ENCODE peak calls at places on chromosomes 4 and X, in five cellular contexts. One of them, this sample, is unnamed. For H3K4me1, the result is how much of the 10 kb centered on the place peaks cover.

GRCh38 chrX:140360284-140360683 is 144.6 kb downstream of the SOX3 start:
- DNase-seq in Peyer's patch: no peak
- DNase-seq in cardiac muscle cell: no peak
- DNase-seq in astrocyte: no peak
- DNase-seq in PC-3: no peak
- DNase-seq in this sample: no peak

GRCh38 chr4:5976431-5976830 is 41.8 kb downstream of the C4orf50 start:
- DNase-seq in Peyer's patch: no peak
- DNase-seq in cardiac muscle cell: no peak
- DNase-seq in astrocyte: no peak
- DNase-seq in PC-3: no peak
- DNase-seq in this sample: no peak

GRCh38 chrX:34849371-34849770 is 93.2 kb upstream of the FAM47B start:
- DNase-seq in Peyer's patch: no peak
- DNase-seq in cardiac muscle cell: no peak
- DNase-seq in astrocyte: peak
- DNase-seq in PC-3: peak
- DNase-seq in this sample: no peak

GRCh38 chr4:123600921-123601904 is 204.6 kb downstream of the SPRY1 start:
- DNase-seq in Peyer's patch: no peak
- DNase-seq in cardiac muscle cell: no peak
- DNase-seq in astrocyte: no peak
- DNase-seq in PC-3: no peak
- DNase-seq in this sample: no peak

GRCh38 chrX:43643201-43643600 is 12.9 kb upstream of the MAOA start:
- DNase-seq in Peyer's patch: no peak
- DNase-seq in cardiac muscle cell: no peak
- DNase-seq in astrocyte: no peak
- DNase-seq in PC-3: no peak
- DNase-seq in this sample: no peak

GRCh38 chr4:151753056-151753455 is 7.8 kb downstream of the GATB start:
- DNase-seq in Peyer's patch: no peak
- DNase-seq in cardiac muscle cell: no peak
- DNase-seq in astrocyte: peak
- DNase-seq in PC-3: peak
- DNase-seq in this sample: no peak

GRCh38 chr4:8082517-8083055 is 76.0 kb downstream of the ABLIM2 start:
- DNase-seq in Peyer's patch: no peak
- DNase-seq in cardiac muscle cell: no peak
- DNase-seq in astrocyte: no peak
- DNase-seq in PC-3: no peak
- DNase-seq in this sample: no peak

GRCh38 chr4:52618795-52619590 is 40.1 kb downstream of the USP46 start:
- DNase-seq in Peyer's patch: no peak
- DNase-seq in cardiac muscle cell: peak
- DNase-seq in astrocyte: no peak
- DNase-seq in PC-3: no peak
- DNase-seq in this sample: no peak

GRCh38 chrX:48914593-48915493 is 3.4 kb upstream of the SLC35A2 start:
- DNase-seq in Peyer's patch: no peak
- DNase-seq in cardiac muscle cell: no peak
- DNase-seq in astrocyte: no peak
- DNase-seq in PC-3: no peak
- DNase-seq in this sample: no peak

DNA sequence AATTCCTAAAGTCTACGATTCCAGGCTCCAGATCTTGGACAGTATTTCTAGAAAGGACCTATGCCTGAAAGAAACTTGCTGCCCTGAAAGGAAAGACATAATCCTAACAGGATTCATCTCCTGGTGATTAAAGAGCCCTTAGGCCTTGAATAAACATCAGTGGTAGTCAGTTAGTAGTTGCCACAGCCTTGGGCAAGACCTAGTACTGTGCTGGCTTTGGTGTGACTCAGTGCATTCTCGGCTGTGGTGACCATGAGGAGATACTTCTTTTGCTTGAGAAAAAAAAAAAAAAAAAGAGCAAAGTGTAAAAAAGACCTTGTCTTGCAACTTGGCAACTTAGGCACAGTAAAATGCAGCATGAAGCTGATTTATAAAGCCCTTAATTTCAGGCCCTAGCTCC is 188.2 kb downstream of the DCAF12L2 start:
- DNase-seq in Peyer's patch: no peak
- DNase-seq in cardiac muscle cell: no peak
- DNase-seq in astrocyte: no peak
- DNase-seq in PC-3: peak
- DNase-seq in this sample: no peak
- H3K4me3 ChIP-seq in Peyer's patch: no peak
- H3K4me3 ChIP-seq in cardiac muscle cell: no peak
- H3K4me3 ChIP-seq in astrocyte: no peak
- H3K4me3 ChIP-seq in PC-3: no peak
- H3K4me3 ChIP-seq in this sample: no peak

GRCh38 chr4:41839945-41840854 is 91.7 kb upstream of the PHOX2B start:
- DNase-seq in Peyer's patch: no peak
- DNase-seq in cardiac muscle cell: no peak
- DNase-seq in astrocyte: no peak
- DNase-seq in PC-3: peak
- DNase-seq in this sample: peak
- H3K27ac ChIP-seq in Peyer's patch: no peak
- H3K27ac ChIP-seq in cardiac muscle cell: no peak
- H3K27ac ChIP-seq in astrocyte: no peak
- H3K27ac ChIP-seq in PC-3: no peak
- H3K27ac ChIP-seq in this sample: no peak

DNA sequence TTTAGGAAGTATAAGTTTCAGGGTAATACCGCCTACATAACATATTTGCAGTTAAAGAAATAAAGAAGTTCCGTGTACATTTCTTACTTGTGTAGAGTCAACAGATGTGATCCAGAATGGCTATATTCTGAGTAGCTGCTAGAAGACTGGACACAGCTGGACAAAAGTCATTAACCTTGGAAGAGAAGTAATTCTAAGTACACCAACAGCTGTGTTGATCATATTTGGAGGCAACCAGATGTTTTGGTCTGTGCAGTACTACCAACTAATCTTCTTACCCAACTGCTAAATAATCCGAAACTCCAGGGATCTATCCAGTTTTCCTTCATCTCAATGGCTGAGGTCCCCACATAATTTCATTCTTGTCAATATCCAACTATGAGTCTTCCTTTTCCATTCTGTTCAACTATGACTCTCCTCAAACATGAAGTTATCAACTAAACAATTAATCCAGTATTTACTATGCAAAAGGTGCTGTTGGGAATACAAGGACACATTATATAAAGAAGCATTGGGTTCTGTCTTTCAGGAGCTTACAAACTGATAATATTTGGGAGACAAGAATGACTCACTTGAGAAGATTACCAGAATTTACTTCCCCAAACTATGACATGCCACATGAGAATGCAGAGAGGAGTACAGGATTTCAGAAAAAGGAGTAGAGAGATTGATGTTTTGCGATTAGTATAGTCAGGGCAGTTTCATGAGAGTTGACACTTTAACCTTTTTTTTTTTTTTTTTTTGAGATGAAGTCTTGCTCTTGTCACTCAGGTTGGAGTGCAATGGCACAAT is 78.2 kb downstream of the COL4A6 start:
- DNase-seq in Peyer's patch: no peak
- DNase-seq in cardiac muscle cell: no peak
- DNase-seq in astrocyte: peak
- DNase-seq in PC-3: no peak
- DNase-seq in this sample: no peak
- H3K4me1 ChIP-seq in Peyer's patch: under half
- H3K4me1 ChIP-seq in cardiac muscle cell: under half
- H3K4me1 ChIP-seq in astrocyte: under half
- H3K4me1 ChIP-seq in PC-3: under half
- H3K4me1 ChIP-seq in this sample: under half

GRCh38 chr4:187814737-187815465 is 180.7 kb upstream of the ZFP42 start:
- DNase-seq in Peyer's patch: no peak
- DNase-seq in cardiac muscle cell: no peak
- DNase-seq in astrocyte: peak
- DNase-seq in PC-3: no peak
- DNase-seq in this sample: no peak
- H3K4me3 ChIP-seq in Peyer's patch: no peak
- H3K4me3 ChIP-seq in cardiac muscle cell: no peak
- H3K4me3 ChIP-seq in astrocyte: peak
- H3K4me3 ChIP-seq in PC-3: no peak
- H3K4me3 ChIP-seq in this sample: peak

DNA sequence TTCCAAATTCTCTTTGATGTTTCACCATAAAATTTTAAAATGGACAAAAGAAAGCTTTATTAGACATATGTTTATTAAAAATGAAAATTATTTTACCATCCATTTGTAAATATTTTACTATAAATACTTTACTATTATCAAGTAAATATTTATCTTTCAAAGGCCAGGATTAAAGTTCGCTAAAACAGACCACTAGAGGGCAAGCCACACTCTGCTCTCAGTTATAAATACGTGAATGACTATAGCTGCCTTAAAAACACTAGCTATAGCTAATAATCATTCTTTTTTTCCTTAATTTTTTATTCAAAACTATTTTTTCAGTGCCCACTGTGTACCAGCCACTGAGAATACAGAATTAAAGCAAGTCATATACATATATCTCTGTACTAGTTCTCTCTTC is 38.6 kb downstream of the UNC5C start:
- DNase-seq in Peyer's patch: no peak
- DNase-seq in cardiac muscle cell: peak
- DNase-seq in astrocyte: peak
- DNase-seq in PC-3: peak
- DNase-seq in this sample: no peak
- H3K27ac ChIP-seq in Peyer's patch: no peak
- H3K27ac ChIP-seq in cardiac muscle cell: no peak
- H3K27ac ChIP-seq in astrocyte: no peak
- H3K27ac ChIP-seq in PC-3: no peak
- H3K27ac ChIP-seq in this sample: no peak

GRCh38 chr4:98406819-98407218 is 145.6 kb downstream of the RAP1GDS1 start:
- DNase-seq in Peyer's patch: no peak
- DNase-seq in cardiac muscle cell: no peak
- DNase-seq in astrocyte: no peak
- DNase-seq in PC-3: no peak
- DNase-seq in this sample: no peak
- H3K4me1 ChIP-seq in Peyer's patch: under half
- H3K4me1 ChIP-seq in cardiac muscle cell: under half
- H3K4me1 ChIP-seq in astrocyte: under half
- H3K4me1 ChIP-seq in PC-3: under half
- H3K4me1 ChIP-seq in this sample: under half

DNA sequence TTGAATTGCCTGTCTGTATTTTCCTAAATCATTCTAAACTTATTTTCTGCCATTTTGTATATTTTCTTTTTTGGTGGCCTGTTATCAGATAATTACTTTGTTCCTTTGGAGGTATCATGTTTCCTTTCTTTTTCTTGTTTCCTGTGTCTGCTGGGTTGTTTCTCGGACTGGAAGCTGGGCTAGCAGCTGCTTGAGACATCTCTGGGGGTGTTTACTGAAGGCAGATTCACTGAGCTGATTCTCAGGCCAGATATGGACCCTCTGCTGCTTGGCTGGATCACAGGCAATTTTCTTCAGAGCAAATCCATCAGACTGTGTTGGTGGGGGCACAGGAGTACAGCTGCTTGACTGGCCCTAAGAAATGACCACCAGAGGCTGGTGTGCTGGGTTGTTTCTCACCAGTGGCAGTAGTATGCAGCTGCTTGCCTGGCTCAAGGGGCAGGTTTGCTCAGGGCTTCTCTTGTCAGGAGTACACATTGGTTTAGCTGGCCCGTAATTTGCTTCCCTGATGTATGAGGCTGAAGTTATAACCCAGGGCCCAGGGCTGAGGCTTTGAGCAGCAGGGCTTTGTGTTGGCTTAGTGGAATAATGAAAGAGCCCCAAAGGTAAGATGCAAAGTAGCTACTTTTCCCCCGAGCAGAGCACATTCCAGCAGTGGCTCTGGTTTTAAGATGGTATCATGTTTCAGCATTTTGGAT is 680.6 kb downstream of the TECRL start:
- DNase-seq in Peyer's patch: no peak
- DNase-seq in cardiac muscle cell: peak
- DNase-seq in astrocyte: no peak
- DNase-seq in PC-3: no peak
- DNase-seq in this sample: no peak
- H3K4me3 ChIP-seq in Peyer's patch: no peak
- H3K4me3 ChIP-seq in cardiac muscle cell: no peak
- H3K4me3 ChIP-seq in astrocyte: no peak
- H3K4me3 ChIP-seq in PC-3: no peak
- H3K4me3 ChIP-seq in this sample: no peak

GRCh38 chr4:174358823-174359222 is 75.1 kb downstream of the CEP44 start:
- DNase-seq in Peyer's patch: no peak
- DNase-seq in cardiac muscle cell: no peak
- DNase-seq in astrocyte: peak
- DNase-seq in PC-3: peak
- DNase-seq in this sample: peak
- H3K27ac ChIP-seq in Peyer's patch: no peak
- H3K27ac ChIP-seq in cardiac muscle cell: no peak
- H3K27ac ChIP-seq in astrocyte: no peak
- H3K27ac ChIP-seq in PC-3: peak
- H3K27ac ChIP-seq in this sample: no peak

GRCh38 chr4:183394166-183394951 is 50.1 kb upstream of the CDKN2AIP start:
- DNase-seq in Peyer's patch: no peak
- DNase-seq in cardiac muscle cell: no peak
- DNase-seq in astrocyte: no peak
- DNase-seq in PC-3: no peak
- DNase-seq in this sample: no peak

GRCh38 chr4:183391204-183391603 is 53.2 kb upstream of the CDKN2AIP start:
- DNase-seq in Peyer's patch: no peak
- DNase-seq in cardiac muscle cell: no peak
- DNase-seq in astrocyte: no peak
- DNase-seq in PC-3: no peak
- DNase-seq in this sample: no peak

GRCh38 chr4:183395395-183395794 is 49.0 kb upstream of the CDKN2AIP start:
- DNase-seq in Peyer's patch: no peak
- DNase-seq in cardiac muscle cell: no peak
- DNase-seq in astrocyte: no peak
- DNase-seq in PC-3: no peak
- DNase-seq in this sample: no peak

GRCh38 chr4:183392377-183392776 is 52.1 kb upstream of the CDKN2AIP start:
- DNase-seq in Peyer's patch: no peak
- DNase-seq in cardiac muscle cell: no peak
- DNase-seq in astrocyte: no peak
- DNase-seq in PC-3: no peak
- DNase-seq in this sample: no peak

DNA sequence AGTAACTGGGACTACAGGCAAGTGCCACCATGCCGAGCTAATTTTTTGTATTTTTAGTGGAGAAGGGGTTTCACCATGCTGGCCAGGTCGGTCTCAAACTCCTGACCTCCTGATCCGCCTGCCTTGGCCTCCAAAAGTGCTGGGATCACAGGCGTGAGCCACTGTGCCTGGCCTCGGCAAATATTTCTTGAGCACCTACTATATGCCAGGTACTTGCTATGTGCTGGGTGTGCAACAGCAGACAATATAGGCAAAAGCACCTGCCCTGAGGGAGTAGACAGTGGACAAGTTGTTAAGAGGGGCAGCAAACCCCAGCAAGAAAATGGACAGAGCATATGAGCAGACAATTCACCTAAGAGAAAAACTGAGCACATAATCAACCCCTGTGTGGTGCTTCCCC is 51.0 kb upstream of the CDKN2AIP start:
- DNase-seq in Peyer's patch: no peak
- DNase-seq in cardiac muscle cell: no peak
- DNase-seq in astrocyte: no peak
- DNase-seq in PC-3: no peak
- DNase-seq in this sample: no peak
- H3K4me1 ChIP-seq in Peyer's patch: under half
- H3K4me1 ChIP-seq in cardiac muscle cell: under half
- H3K4me1 ChIP-seq in astrocyte: under half
- H3K4me1 ChIP-seq in PC-3: under half
- H3K4me1 ChIP-seq in this sample: under half

This sample was measured in CD4-positive, CD25-positive, alpha-beta regulatory T cell.